ENCODE peak calls at places on chromosome 6, in four cellular contexts. One of them, this sample, is unnamed. For H3K4me1, the result is how much of the 10 kb centered on the place peaks cover.

GRCh38 chr6:21384211-21384610 is 209.3 kb upstream of the SOX4 start:
- DNase-seq in gastrocnemius medialis: no peak
- DNase-seq in heart left ventricle: no peak
- DNase-seq in A549: peak
- DNase-seq in this sample: no peak

GRCh38 chr6:1558388-1558787 is 51.3 kb upstream of the FOXC1 start:
- DNase-seq in heart left ventricle: no peak
- DNase-seq in A549: no peak
- DNase-seq in gastrocnemius medialis: no peak
- DNase-seq in this sample: no peak

GRCh38 chr6:15320683-15321082 is 74.8 kb downstream of the JARID2 start:
- DNase-seq in gastrocnemius medialis: no peak
- DNase-seq in A549: peak
- DNase-seq in heart left ventricle: no peak
- DNase-seq in this sample: no peak

GRCh38 chr6:158232445-158233213 is 64.5 kb downstream of the GTF2H5 start:
- DNase-seq in gastrocnemius medialis: peak
- DNase-seq in heart left ventricle: peak
- DNase-seq in A549: peak
- DNase-seq in this sample: peak

GRCh38 chr6:30954631-30955366 is 14.0 kb downstream of the MUCL3 start:
- DNase-seq in heart left ventricle: no peak
- DNase-seq in A549: no peak
- DNase-seq in gastrocnemius medialis: no peak
- DNase-seq in this sample: no peak

GRCh38 chr6:20481281-20481680 is 53.0 kb upstream of the CDKAL1 start:
- DNase-seq in A549: no peak
- DNase-seq in heart left ventricle: no peak
- DNase-seq in gastrocnemius medialis: no peak
- DNase-seq in this sample: no peak

GRCh38 chr6:68727699-68728098 is 92.6 kb downstream of the ADGRB3 start:
- DNase-seq in gastrocnemius medialis: no peak
- DNase-seq in A549: no peak
- DNase-seq in heart left ventricle: no peak
- DNase-seq in this sample: no peak

GRCh38 chr6:150492941-150493340 is 106.7 kb upstream of the PLEKHG1 start:
- DNase-seq in heart left ventricle: no peak
- DNase-seq in gastrocnemius medialis: no peak
- DNase-seq in A549: peak
- DNase-seq in this sample: no peak

GRCh38 chr6:37565267-37566208 is 65.8 kb upstream of the CCDC167 start:
- DNase-seq in heart left ventricle: no peak
- DNase-seq in gastrocnemius medialis: no peak
- DNase-seq in A549: no peak
- DNase-seq in this sample: no peak

GRCh38 chr6:142721213-142721920 is 223.6 kb downstream of the HIVEP2 start:
- DNase-seq in gastrocnemius medialis: no peak
- DNase-seq in A549: no peak
- DNase-seq in heart left ventricle: no peak
- DNase-seq in this sample: no peak

GRCh38 chr6:906920-907319 is 214.0 kb upstream of the EXOC2 start:
- DNase-seq in gastrocnemius medialis: no peak
- DNase-seq in A549: peak
- DNase-seq in heart left ventricle: no peak
- DNase-seq in this sample: no peak

GRCh38 chr6:133947302-133947900 is 5.6 kb upstream of the TBPL1 start:
- DNase-seq in gastrocnemius medialis: no peak
- DNase-seq in heart left ventricle: no peak
- DNase-seq in A549: no peak
- DNase-seq in this sample: no peak

GRCh38 chr6:90274481-90275030 is 22.1 kb downstream of the BACH2 start:
- DNase-seq in A549: no peak
- DNase-seq in heart left ventricle: no peak
- DNase-seq in gastrocnemius medialis: no peak
- DNase-seq in this sample: peak

GRCh38 chr6:71346034-71346680 is 57.5 kb downstream of the OGFRL1 start:
- DNase-seq in heart left ventricle: no peak
- DNase-seq in gastrocnemius medialis: no peak
- DNase-seq in A549: no peak
- DNase-seq in this sample: no peak

GRCh38 chr6:139409026-139409425 is 34.6 kb upstream of the CITED2 start:
- DNase-seq in gastrocnemius medialis: no peak
- DNase-seq in A549: no peak
- DNase-seq in heart left ventricle: no peak
- DNase-seq in this sample: no peak

GRCh38 chr6:142845624-142846458 is 99.1 kb downstream of the HIVEP2 start:
- DNase-seq in A549: peak
- DNase-seq in gastrocnemius medialis: peak
- DNase-seq in heart left ventricle: peak
- DNase-seq in this sample: peak

GRCh38 chr6:26249709-26249958 is 115.4 kb upstream of the BTN3A2 start:
- DNase-seq in heart left ventricle: no peak
- DNase-seq in gastrocnemius medialis: no peak
- DNase-seq in A549: no peak
- DNase-seq in this sample: no peak

GRCh38 chr6:86192123-86192522 is 549.4 kb upstream of the SYNCRIP start:
- DNase-seq in heart left ventricle: no peak
- DNase-seq in gastrocnemius medialis: no peak
- DNase-seq in A549: peak
- DNase-seq in this sample: no peak

GRCh38 chr6:155418017-155418749 is 37.5 kb downstream of the NOX3 start:
- DNase-seq in A549: no peak
- DNase-seq in heart left ventricle: peak
- DNase-seq in gastrocnemius medialis: no peak
- DNase-seq in this sample: peak

GRCh38 chr6:161630674-161631073 is 356.8 kb upstream of the AGPAT4 start:
- DNase-seq in gastrocnemius medialis: no peak
- DNase-seq in A549: no peak
- DNase-seq in heart left ventricle: no peak
- DNase-seq in this sample: no peak

GRCh38 chr6:68343901-68344300 is 291.2 kb upstream of the ADGRB3 start:
- DNase-seq in heart left ventricle: no peak
- DNase-seq in gastrocnemius medialis: no peak
- DNase-seq in A549: peak
- DNase-seq in this sample: no peak

GRCh38 chr6:54988576-54988975 is 142.0 kb downstream of the FAM83B start:
- DNase-seq in gastrocnemius medialis: no peak
- DNase-seq in heart left ventricle: no peak
- DNase-seq in A549: no peak
- DNase-seq in this sample: no peak

GRCh38 chr6:116370717-116371383 is at the start of gene DSE:
- DNase-seq in gastrocnemius medialis: peak
- DNase-seq in A549: peak
- DNase-seq in heart left ventricle: peak
- DNase-seq in this sample: peak

GRCh38 chr6:158516098-158516497 is 43.8 kb upstream of the TMEM181 start:
- DNase-seq in heart left ventricle: no peak
- DNase-seq in gastrocnemius medialis: no peak
- DNase-seq in A549: no peak
- DNase-seq in this sample: no peak

GRCh38 chr6:49416195-49416594 is 46.9 kb downstream of the MMUT start:
- DNase-seq in A549: no peak
- DNase-seq in gastrocnemius medialis: no peak
- DNase-seq in heart left ventricle: no peak
- DNase-seq in this sample: no peak

GRCh38 chr6:158934157-158934556 is 65.8 kb downstream of the RSPH3 start:
- DNase-seq in heart left ventricle: no peak
- DNase-seq in A549: no peak
- DNase-seq in gastrocnemius medialis: no peak
- DNase-seq in this sample: no peak

GRCh38 chr6:166877906-166878305 is 78.4 kb downstream of the RNASET2 start:
- DNase-seq in A549: no peak
- DNase-seq in heart left ventricle: no peak
- DNase-seq in gastrocnemius medialis: no peak
- DNase-seq in this sample: no peak

GRCh38 chr6:139378882-139379341 is 4.5 kb upstream of the CITED2 start:
- DNase-seq in gastrocnemius medialis: no peak
- DNase-seq in A549: peak
- DNase-seq in heart left ventricle: no peak
- DNase-seq in this sample: no peak

GRCh38 chr6:36115412-36115811 is 14.9 kb upstream of the MAPK13 start:
- DNase-seq in A549: no peak
- DNase-seq in gastrocnemius medialis: no peak
- DNase-seq in heart left ventricle: no peak
- DNase-seq in this sample: no peak

GRCh38 chr6:85496009-85496579 is 46.2 kb downstream of the NT5E start:
- DNase-seq in gastrocnemius medialis: no peak
- DNase-seq in heart left ventricle: no peak
- DNase-seq in A549: no peak
- DNase-seq in this sample: no peak

GRCh38 chr6:19478992-19479391 is 358.2 kb upstream of the ID4 start:
- DNase-seq in A549: no peak
- DNase-seq in heart left ventricle: no peak
- DNase-seq in gastrocnemius medialis: no peak
- DNase-seq in this sample: no peak

GRCh38 chr6:113858067-113858604 is 991 bp downstream of the MARCKS start:
- DNase-seq in gastrocnemius medialis: no peak
- DNase-seq in A549: peak
- DNase-seq in heart left ventricle: peak
- DNase-seq in this sample: peak

GRCh38 chr6:141265748-141266647 is 866.7 kb upstream of the GJE1 start:
- DNase-seq in gastrocnemius medialis: no peak
- DNase-seq in heart left ventricle: no peak
- DNase-seq in A549: no peak
- DNase-seq in this sample: no peak

GRCh38 chr6:108653864-108654402 is 93.2 kb downstream of the FOXO3 start:
- DNase-seq in heart left ventricle: peak
- DNase-seq in gastrocnemius medialis: peak
- DNase-seq in A549: no peak
- DNase-seq in this sample: peak

GRCh38 chr6:55636406-55637102 is 57.6 kb upstream of the HMGCLL1 start:
- DNase-seq in heart left ventricle: no peak
- DNase-seq in A549: peak
- DNase-seq in gastrocnemius medialis: no peak
- DNase-seq in this sample: no peak

GRCh38 chr6:162854228-162854627 is 126.5 kb downstream of the PACRG start:
- DNase-seq in gastrocnemius medialis: no peak
- DNase-seq in A549: no peak
- DNase-seq in heart left ventricle: no peak
- DNase-seq in this sample: no peak

GRCh38 chr6:17574871-17575560 is 25.1 kb upstream of the FAM8A1 start:
- DNase-seq in A549: no peak
- DNase-seq in heart left ventricle: no peak
- DNase-seq in gastrocnemius medialis: no peak
- DNase-seq in this sample: no peak

DNA sequence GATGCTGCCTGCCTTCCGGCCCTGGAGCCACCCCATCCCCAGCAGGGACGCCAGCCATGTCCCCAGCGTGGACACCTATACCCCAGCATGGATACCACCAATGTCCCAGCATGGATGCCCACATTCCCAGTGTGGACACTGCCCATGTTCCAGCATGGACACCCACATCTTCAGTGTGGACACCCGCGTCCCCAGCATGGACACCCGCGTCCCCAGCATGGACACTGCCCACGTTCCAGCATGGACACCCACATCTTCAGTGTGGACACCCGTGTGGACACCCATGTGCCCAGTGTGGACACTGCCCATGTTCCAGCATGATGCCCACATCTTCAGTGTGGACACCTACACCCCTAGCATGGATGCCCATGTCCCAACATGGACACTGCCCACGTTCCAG is 7.1 kb upstream of the FRMD1 start:
- DNase-seq in heart left ventricle: no peak
- DNase-seq in A549: no peak
- DNase-seq in gastrocnemius medialis: no peak
- DNase-seq in this sample: no peak
- H3K4me1 ChIP-seq in heart left ventricle: under half
- H3K4me1 ChIP-seq in A549: under half
- H3K4me1 ChIP-seq in gastrocnemius medialis: under half
- H3K4me1 ChIP-seq in this sample: under half

GRCh38 chr6:33118525-33119123 is 42.8 kb downstream of the HLA-DPB1 start:
- DNase-seq in heart left ventricle: no peak
- DNase-seq in gastrocnemius medialis: no peak
- DNase-seq in A549: peak
- DNase-seq in this sample: no peak

GRCh38 chr6:33114428-33114827 is 38.6 kb downstream of the HLA-DPB1 start:
- DNase-seq in gastrocnemius medialis: no peak
- DNase-seq in A549: no peak
- DNase-seq in heart left ventricle: no peak
- DNase-seq in this sample: no peak

GRCh38 chr6:33116417-33116816 is 40.6 kb downstream of the HLA-DPB1 start:
- DNase-seq in gastrocnemius medialis: no peak
- DNase-seq in A549: no peak
- DNase-seq in heart left ventricle: no peak
- DNase-seq in this sample: no peak

GRCh38 chr6:33117826-33118277 is 42.1 kb downstream of the HLA-DPB1 start:
- DNase-seq in gastrocnemius medialis: no peak
- DNase-seq in heart left ventricle: no peak
- DNase-seq in A549: no peak
- DNase-seq in this sample: no peak

GRCh38 chr6:33116881-33117711 is 41.3 kb downstream of the HLA-DPB1 start:
- DNase-seq in gastrocnemius medialis: no peak
- DNase-seq in A549: no peak
- DNase-seq in heart left ventricle: no peak
- DNase-seq in this sample: no peak
- H3K4me3 ChIP-seq in gastrocnemius medialis: no peak
- H3K4me3 ChIP-seq in A549: no peak
- H3K4me3 ChIP-seq in heart left ventricle: no peak
- H3K4me3 ChIP-seq in this sample: no peak

GRCh38 chr6:73586416-73586974 is 65.7 kb upstream of the EEF1A1 start:
- DNase-seq in gastrocnemius medialis: peak
- DNase-seq in A549: no peak
- DNase-seq in heart left ventricle: no peak
- DNase-seq in this sample: no peak
- H3K4me1 ChIP-seq in gastrocnemius medialis: under half
- H3K4me1 ChIP-seq in A549: under half
- H3K4me1 ChIP-seq in heart left ventricle: under half
- H3K4me1 ChIP-seq in this sample: under half

DNA sequence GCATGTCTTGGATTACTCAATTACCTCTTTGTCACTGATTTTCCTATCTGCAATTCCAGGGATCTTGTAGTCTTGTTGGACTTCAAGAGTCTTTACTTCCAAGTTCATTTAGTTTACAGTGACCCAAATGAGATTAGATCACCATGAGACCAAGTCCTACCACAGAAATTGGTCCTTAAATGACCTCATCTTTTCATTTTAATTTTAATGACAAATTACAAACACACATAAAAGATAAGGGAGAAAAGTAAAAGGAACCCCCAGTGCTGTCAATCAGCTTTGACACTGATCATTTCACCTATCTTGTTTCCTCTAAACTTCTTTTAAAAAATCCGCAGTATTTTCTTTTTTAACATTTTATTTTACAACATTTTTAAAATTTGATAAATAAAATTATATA is 54.9 kb upstream of the FYN start:
- DNase-seq in heart left ventricle: no peak
- DNase-seq in gastrocnemius medialis: no peak
- DNase-seq in A549: no peak
- DNase-seq in this sample: no peak
- H3K4me3 ChIP-seq in heart left ventricle: no peak
- H3K4me3 ChIP-seq in gastrocnemius medialis: no peak
- H3K4me3 ChIP-seq in A549: no peak
- H3K4me3 ChIP-seq in this sample: no peak